ENCODE peak calls at places on chromosomes 16 and 17, in seven cellular contexts. S is NCI-H1436; B is HFF-Myc; Z is RKO; Q is stimulated activated CD4-positive, alpha-beta T cell treated with anti-CD3 and anti-CD28 coated beads, Interleukin-4, amount 100 ng/mL, for 1 hour; J is left lung; D is keratinocyte. U is an unnamed sample.

GRCh38 chr17:76881966-76882365 is 13.8 kb downstream of the MGAT5B start:
- DNase-seq in S (no peak), Q (no peak), J (no peak), D (no peak), Z (no peak), B (no peak), U (no peak)

GRCh38 chr17:78381601-78382168 is 3.2 kb downstream of the PGS1 start:
- DNase-seq in J (peak), S (no peak), Q (peak), D (no peak), B (no peak), Z (no peak), U (no peak)

GRCh38 chr17:35978346-35978745 is 3.0 kb downstream of the CCL16 start:
- DNase-seq in Q (no peak), J (no peak), S (no peak), Z (no peak), B (no peak), D (no peak), U (peak)

GRCh38 chr16:17887963-17888362 is 417.2 kb upstream of the XYLT1 start:
- DNase-seq in B (no peak), Z (peak), D (no peak), S (no peak), Q (no peak), J (no peak), U (no peak)

GRCh38 chr17:76562734-76563148 is 22.9 kb downstream of the PRCD start:
- DNase-seq in Q (no peak), S (no peak), Z (peak), B (peak), J (no peak), D (no peak), U (no peak)

GRCh38 chr17:67421869-67422273 is 44.8 kb downstream of the PITPNC1 start:
- DNase-seq in Z (peak), S (no peak), D (peak), J (no peak), B (peak), Q (no peak), U (no peak)

GRCh38 chr17:18143044-18143936 is 34.7 kb downstream of the MYO15A start:
- DNase-seq in B (no peak), S (peak), D (no peak), Q (no peak), Z (peak), J (no peak), U (no peak)

GRCh38 chr17:61411944-61412859 is 12.6 kb downstream of the TBX2 start:
- DNase-seq in B (no peak), D (peak), Q (peak), Z (peak), J (peak), S (peak), U (peak)

GRCh38 chr16:4115209-4115940 is 867 bp downstream of the ADCY9 start:
- DNase-seq in Z (peak), S (peak), D (no peak), B (no peak), Q (peak), J (peak), U (peak)

GRCh38 chr16:58485184-58485887 is 14.6 kb upstream of the NDRG4 start:
- DNase-seq in Q (no peak), B (no peak), Z (no peak), J (no peak), S (no peak), D (no peak), U (no peak)

GRCh38 chr17:56260421-56260820 is 107.1 kb downstream of the ANKFN1 start:
- DNase-seq in Q (no peak), S (no peak), Z (no peak), B (no peak), D (no peak), J (no peak), U (no peak)

GRCh38 chr17:9467518-9467917 is 108.1 kb downstream of the STX8 start:
- DNase-seq in Q (no peak), J (no peak), S (no peak), Z (no peak), B (no peak), D (no peak), U (no peak)

GRCh38 chr17:65750166-65750565 is 188.7 kb upstream of the AXIN2 start:
- DNase-seq in B (no peak), S (no peak), D (no peak), Z (no peak), J (no peak), Q (no peak), U (no peak)

U was measured in DMS79 treated with DMSO at 0.1 percent for 48 hours.